ENCODE peak calls at places on chromosomes 4 and X, in eight cellular contexts. S is OCI-LY7, T is glutamatergic neuron, O is upper lobe of left lung, B is PC-3, C is left lung, M is keratinocyte, A is stomach. P is an unnamed sample.

GRCh38 chr4:142248946-142249345 is 597.2 kb downstream of the INPP4B start:
- DNase-seq in M (no peak), T (no peak), S (no peak), B (peak; percentile 65), O (no peak), A (no peak), C (no peak), P (no peak)

GRCh38 chrX:131970347-131970746 is 52.8 kb upstream of the STK26 start:
- DNase-seq in S (no peak), C (no peak), T (no peak), B (no peak), O (no peak), A (no peak), M (no peak), P (no peak)

GRCh38 chr4:9953089-9953488 is 68.2 kb downstream of the SLC2A9 start:
- DNase-seq in B (no peak), S (no peak), T (no peak), A (no peak), M (no peak), C (no peak), O (no peak), P (no peak)

GRCh38 chr4:74628808-74629616 is 165.3 kb downstream of the BTC start:
- DNase-seq in A (no peak), S (no peak), M (no peak), O (no peak), T (no peak), B (peak; percentile 52), C (no peak), P (no peak)

GRCh38 chr4:137664416-137664815 is 132.1 kb upstream of the PCDH18 start:
- DNase-seq in M (no peak), B (no peak), T (no peak), A (no peak), O (no peak), C (no peak), S (no peak), P (no peak)

GRCh38 chr4:165813606-165814005 is 59.4 kb upstream of the TLL1 start:
- DNase-seq in C (no peak), B (no peak), A (no peak), M (no peak), T (no peak), S (no peak), O (no peak), P (no peak)

GRCh38 chr4:5828005-5828391 is 64.9 kb downstream of the CRMP1 start:
- DNase-seq in T (no peak), C (no peak), M (no peak), S (no peak), O (no peak), A (no peak), B (no peak), P (no peak)

GRCh38 chr4:141768954-141769353 is 132.6 kb downstream of the IL15 start:
- DNase-seq in M (no peak), T (no peak), S (no peak), A (no peak), B (peak; percentile 74), C (no peak), O (no peak), P (no peak)

GRCh38 chr4:27016551-27016950 is 155.9 kb downstream of the STIM2 start:
- DNase-seq in B (peak; percentile 24), M (no peak), O (no peak), C (no peak), S (no peak), T (no peak), A (no peak), P (no peak)

GRCh38 chr4:169485084-169485483 is 127.3 kb downstream of the NEK1 start:
- DNase-seq in S (no peak), A (no peak), T (no peak), C (no peak), M (no peak), O (no peak), B (peak; percentile 23), P (no peak)

GRCh38 chr4:185508162-185508561 is 27.1 kb downstream of the PDLIM3 start:
- DNase-seq in O (no peak), B (peak; percentile 65), T (no peak), M (peak; percentile 25), C (no peak), A (no peak), S (no peak), P (no peak)

GRCh38 chr4:123350191-123350544 is 46.4 kb upstream of the SPRY1 start:
- DNase-seq in M (peak; percentile 55), T (no peak), B (peak; percentile 25), A (peak; percentile 54), C (no peak), O (no peak), S (peak; percentile 82), P (no peak)

GRCh38 chr4:112290341-112290740 is 4.6 kb upstream of the TIFA start:
- DNase-seq in T (no peak), A (no peak), C (no peak), O (no peak), S (no peak), B (no peak), M (no peak), P (no peak)

GRCh38 chr4:164803702-164804101 is 49.8 kb downstream of the SMIM31 start:
- DNase-seq in C (no peak), A (no peak), O (no peak), M (no peak), S (no peak), T (no peak), B (no peak), P (no peak)

GRCh38 chrX:149508467-149508866 is 3.4 kb upstream of the IDS start:
- DNase-seq in O (no peak), M (no peak), A (no peak), T (no peak), B (no peak), C (no peak), S (no peak), P (no peak)

GRCh38 chrX:149512225-149512885 is 7.2 kb upstream of the IDS start:
- DNase-seq in T (peak; percentile 51), A (peak; percentile 64), B (peak; percentile 73), S (peak; percentile 55), O (peak; percentile 63), C (peak; percentile 41), M (no peak), P (no peak)

GRCh38 chrX:149511081-149511480 is 6.0 kb upstream of the IDS start:
- DNase-seq in C (no peak), A (no peak), S (no peak), B (peak; percentile 95), T (no peak), M (no peak), O (no peak), P (no peak)

GRCh38 chrX:149513713-149514427 is 8.8 kb upstream of the IDS start:
- DNase-seq in B (peak; percentile 58), M (no peak), S (no peak), T (no peak), C (no peak), O (no peak), A (no peak), P (no peak)

GRCh38 chrX:149510386-149510785 is 5.3 kb upstream of the IDS start:
- DNase-seq in C (no peak), A (no peak), O (no peak), B (peak; percentile 54), M (no peak), T (no peak), S (no peak), P (no peak)
- TF ChIP-seq CTCF in C (no peak), A (no peak), O (no peak), B (peak; percentile 51), M (peak; percentile 13), T (no peak), S (peak; percentile 38), P (no peak)

DNA sequence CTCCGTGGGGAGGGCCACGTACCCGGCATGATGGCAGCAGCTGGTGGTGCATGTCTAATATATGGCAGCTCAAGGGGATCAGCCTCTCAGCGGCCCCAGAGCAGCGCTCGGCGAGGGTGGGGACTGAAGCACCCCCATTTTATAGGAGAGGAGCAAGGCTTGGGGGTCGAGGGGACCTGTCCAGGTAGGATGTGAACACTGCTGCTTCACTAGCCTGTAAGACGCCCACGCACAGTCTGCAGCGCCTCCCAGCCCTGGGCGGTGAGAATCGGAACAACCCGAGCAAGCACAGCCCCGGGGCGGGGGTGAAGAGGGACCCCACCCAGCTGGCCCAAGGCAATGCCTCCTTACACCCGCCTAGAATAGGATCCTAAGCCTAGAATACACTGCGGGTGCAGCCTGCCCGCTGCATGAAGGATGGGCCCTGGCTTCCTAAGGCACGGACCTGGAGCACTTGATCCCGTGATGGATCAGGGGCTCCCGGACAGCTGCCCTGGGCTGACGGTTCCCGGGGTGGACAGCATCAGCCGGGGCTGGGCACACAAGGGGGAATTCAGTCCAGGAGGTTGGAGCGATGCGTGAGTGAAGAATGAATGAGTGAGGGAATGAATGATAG is 17.6 kb downstream of the ADRA2C start:
- DNase-seq in A (no peak), M (no peak), B (peak; percentile 35), T (peak; percentile 70), O (no peak), C (no peak), S (no peak), P (no peak)
- TF ChIP-seq CTCF in A (no peak), M (no peak), B (peak; percentile 57), T (peak; percentile 33), O (no peak), C (no peak), S (no peak), P (peak; percentile 40)

GRCh38 chr4:159398236-159398638 is 295.4 kb downstream of the RAPGEF2 start:
- DNase-seq in T (no peak), M (no peak), A (no peak), S (no peak), O (no peak), B (no peak), C (no peak), P (no peak)
- TF ChIP-seq CTCF in T (no peak), M (no peak), A (no peak), S (no peak), O (no peak), B (no peak), C (no peak), P (no peak)

GRCh38 chrX:47501226-47502071 is 18.4 kb upstream of the ZNF41 start:
- DNase-seq in O (no peak), S (peak; percentile 21), B (peak; percentile 77), M (no peak), T (no peak), A (no peak), C (no peak), P (no peak)

GRCh38 chrX:47500541-47500940 is 17.5 kb upstream of the ZNF41 start:
- DNase-seq in S (no peak), T (no peak), A (no peak), O (no peak), M (no peak), B (peak; percentile 9), C (no peak), P (no peak)

GRCh38 chrX:47498411-47498810 is 15.4 kb upstream of the ZNF41 start:
- DNase-seq in O (no peak), B (peak; percentile 64), C (no peak), S (no peak), M (no peak), A (no peak), T (no peak), P (no peak)

GRCh38 chrX:47499291-47499690 is 16.3 kb upstream of the ZNF41 start:
- DNase-seq in M (no peak), S (no peak), A (no peak), O (no peak), C (no peak), B (peak; percentile 7), T (no peak), P (no peak)

DNA sequence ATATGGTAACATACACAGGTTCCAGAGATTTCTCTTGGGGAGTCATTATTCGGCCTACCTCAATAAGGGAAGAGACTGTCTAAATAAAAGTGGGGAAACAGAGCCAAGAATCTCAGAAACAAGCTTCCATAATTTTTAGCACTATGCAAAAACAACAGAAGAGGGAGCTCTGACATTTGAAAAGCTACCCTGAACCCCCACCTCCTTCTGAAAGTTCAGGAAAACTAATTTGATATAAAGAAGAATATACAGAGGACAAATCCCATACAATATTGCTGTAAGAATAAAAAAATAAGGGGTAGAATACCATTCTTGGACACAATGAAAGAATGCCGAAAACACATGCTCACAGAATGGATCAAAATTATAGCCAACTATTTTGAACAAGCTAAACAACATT is 14.3 kb upstream of the ZNF41 start:
- DNase-seq in S (peak; percentile 23), A (no peak), M (no peak), C (no peak), O (no peak), T (no peak), B (peak; percentile 62), P (no peak)
- TF ChIP-seq CTCF in S (peak; percentile 77), A (no peak), M (peak; percentile 24), C (no peak), O (no peak), T (no peak), B (peak; percentile 82), P (peak; percentile 35)